ENCODE peak calls at places on chromosomes 16 and 17, in four cellular contexts. One of them, this sample, is unnamed.

GRCh38 chr17:76458580-76459490 is 5.9 kb upstream of the UBE2O start:
- DNase-seq in stimulated activated CD4-positive, alpha-beta T cell treated with anti-CD3 and anti-CD28 coated beads, TNF-alpha, amount 100 ng/mL, for 24 hours: no peak
- DNase-seq in GDM1: no peak
- DNase-seq in T1000: no peak
- DNase-seq in this sample: no peak

GRCh38 chr16:64657316-64658011 is 464.4 kb downstream of the CDH11 start:
- DNase-seq in stimulated activated CD4-positive, alpha-beta T cell treated with anti-CD3 and anti-CD28 coated beads, TNF-alpha, amount 100 ng/mL, for 24 hours: no peak
- DNase-seq in GDM1: no peak
- DNase-seq in T1000: no peak
- DNase-seq in this sample: no peak

GRCh38 chr17:60284709-60285108 is 107.2 kb downstream of the USP32 start:
- DNase-seq in stimulated activated CD4-positive, alpha-beta T cell treated with anti-CD3 and anti-CD28 coated beads, TNF-alpha, amount 100 ng/mL, for 24 hours: no peak
- DNase-seq in GDM1: no peak
- DNase-seq in T1000: no peak
- DNase-seq in this sample: no peak

GRCh38 chr16:31273676-31274075 is 13.9 kb downstream of the ITGAM start:
- DNase-seq in stimulated activated CD4-positive, alpha-beta T cell treated with anti-CD3 and anti-CD28 coated beads, TNF-alpha, amount 100 ng/mL, for 24 hours: no peak
- DNase-seq in GDM1: no peak
- DNase-seq in T1000: no peak
- DNase-seq in this sample: no peak

GRCh38 chr17:77769215-77769614 is 189.3 kb upstream of the TNRC6C start:
- DNase-seq in stimulated activated CD4-positive, alpha-beta T cell treated with anti-CD3 and anti-CD28 coated beads, TNF-alpha, amount 100 ng/mL, for 24 hours: no peak
- DNase-seq in GDM1: no peak
- DNase-seq in T1000: no peak
- DNase-seq in this sample: no peak

GRCh38 chr17:42521036-42521435 is 15.0 kb upstream of the NAGLU start:
- DNase-seq in stimulated activated CD4-positive, alpha-beta T cell treated with anti-CD3 and anti-CD28 coated beads, TNF-alpha, amount 100 ng/mL, for 24 hours: no peak
- DNase-seq in GDM1: no peak
- DNase-seq in T1000: no peak
- DNase-seq in this sample: no peak

GRCh38 chr17:79850571-79851460 is 11.6 kb upstream of the CBX4 start:
- DNase-seq in stimulated activated CD4-positive, alpha-beta T cell treated with anti-CD3 and anti-CD28 coated beads, TNF-alpha, amount 100 ng/mL, for 24 hours: no peak
- DNase-seq in GDM1: no peak
- DNase-seq in T1000: peak
- DNase-seq in this sample: peak

GRCh38 chr17:42042598-42043319 is 7.6 kb downstream of the C17orf113 start:
- DNase-seq in stimulated activated CD4-positive, alpha-beta T cell treated with anti-CD3 and anti-CD28 coated beads, TNF-alpha, amount 100 ng/mL, for 24 hours: no peak
- DNase-seq in GDM1: no peak
- DNase-seq in T1000: no peak
- DNase-seq in this sample: no peak

GRCh38 chr16:66848172-66848571 is 4.0 kb downstream of the CA7 start:
- DNase-seq in stimulated activated CD4-positive, alpha-beta T cell treated with anti-CD3 and anti-CD28 coated beads, TNF-alpha, amount 100 ng/mL, for 24 hours: no peak
- DNase-seq in GDM1: no peak
- DNase-seq in T1000: no peak
- DNase-seq in this sample: no peak

GRCh38 chr17:4998666-4999428 is 1.1 kb downstream of the KIF1C start:
- DNase-seq in stimulated activated CD4-positive, alpha-beta T cell treated with anti-CD3 and anti-CD28 coated beads, TNF-alpha, amount 100 ng/mL, for 24 hours: no peak
- DNase-seq in GDM1: no peak
- DNase-seq in T1000: no peak
- DNase-seq in this sample: no peak

GRCh38 chr17:45311762-45312476 is 4.9 kb downstream of the MAP3K14 start:
- DNase-seq in stimulated activated CD4-positive, alpha-beta T cell treated with anti-CD3 and anti-CD28 coated beads, TNF-alpha, amount 100 ng/mL, for 24 hours: peak
- DNase-seq in GDM1: no peak
- DNase-seq in T1000: peak
- DNase-seq in this sample: peak